ENCODE peak calls at places on chromosome 19, in six cellular contexts. J is endothelial cell; L is activated naive CD8-positive, alpha-beta T cell treated with anti-CD3 and anti-CD28 coated beads, Interleukin-2, amount 50 U/mL, for 24 hours; I is activated CD8-positive, alpha-beta memory T cell treated with anti-CD3 and anti-CD28 coated beads for 48 hours; X is T-cell; A is NCI-H1436 treated with DMSO at 0.1 percent for 48 hours. Z is an unnamed sample.

GRCh38 chr19:6020972-6021805 is 43.2 kb upstream of the RANBP3 start:
- DNase-seq in J (no peak), A (no peak), I (no peak), X (no peak), L (no peak), Z (no peak)

GRCh38 chr19:41784337-41785239 is 11.8 kb upstream of the CEACAM3 start:
- DNase-seq in A (no peak), X (no peak), J (no peak), L (no peak), I (no peak), Z (no peak)

GRCh38 chr19:40740747-40741146 is 9.5 kb downstream of the ACTMAP start:
- DNase-seq in X (no peak), A (no peak), L (no peak), I (no peak), J (no peak), Z (no peak)

GRCh38 chr19:2607712-2608601 is 94.5 kb downstream of the GNG7 start:
- DNase-seq in A (no peak), L (peak), I (peak), X (peak), J (no peak), Z (peak)

GRCh38 chr19:4997297-4997696 is 28.4 kb downstream of the KDM4B start:
- DNase-seq in X (no peak), A (no peak), I (no peak), L (no peak), J (no peak), Z (no peak)

GRCh38 chr19:16325671-16326400 is 1.2 kb downstream of the KLF2 start:
- DNase-seq in A (no peak), J (no peak), I (no peak), L (peak), X (peak), Z (no peak)

GRCh38 chr19:29687244-29687896 is 22.1 kb downstream of the PLEKHF1 start:
- DNase-seq in J (no peak), A (no peak), L (peak), I (no peak), X (no peak), Z (no peak)

GRCh38 chr19:2054763-2055162 is 3.7 kb upstream of the MKNK2 start:
- DNase-seq in J (no peak), I (no peak), X (no peak), A (no peak), L (no peak), Z (no peak)

GRCh38 chr19:43362179-43362578 is 8.7 kb downstream of the CD177 start:
- DNase-seq in X (no peak), J (no peak), L (no peak), A (no peak), I (no peak), Z (no peak)

GRCh38 chr19:17458970-17459369 is 1.8 kb downstream of the NXNL1 start:
- DNase-seq in X (no peak), J (no peak), L (no peak), I (no peak), A (no peak), Z (no peak)

GRCh38 chr19:35095667-35096368 is 19.8 kb upstream of the FXYD3 start:
- DNase-seq in I (no peak), X (no peak), A (no peak), J (no peak), L (no peak), Z (no peak)

GRCh38 chr19:33446156-33446917 is 72.8 kb downstream of the CEBPG start:
- DNase-seq in X (no peak), I (no peak), L (no peak), A (no peak), J (no peak), Z (no peak)

GRCh38 chr19:18649371-18650047 is 12.7 kb downstream of the KLHL26 start:
- DNase-seq in X (no peak), A (no peak), L (no peak), I (no peak), J (no peak), Z (no peak)

GRCh38 chr19:17654993-17655392 is 33.2 kb downstream of the UNC13A start:
- DNase-seq in I (no peak), L (peak), J (no peak), A (no peak), X (no peak), Z (no peak)

GRCh38 chr19:38434549-38435051 is 1.1 kb downstream of the RYR1 start:
- DNase-seq in X (no peak), L (no peak), A (no peak), J (no peak), I (no peak), Z (no peak)

GRCh38 chr19:9150650-9151049 is 10.5 kb downstream of the ZNF317 start:
- DNase-seq in I (no peak), X (no peak), L (no peak), A (no peak), J (no peak), Z (no peak)

GRCh38 chr19:11692127-11692790 is 46.5 kb downstream of the ZNF823 start:
- DNase-seq in X (no peak), J (no peak), I (no peak), A (no peak), L (no peak), Z (no peak)

GRCh38 chr19:43675269-43675879 is 5.4 kb upstream of the PLAUR start:
- DNase-seq in A (no peak), L (no peak), X (no peak), J (no peak), I (no peak), Z (no peak)

GRCh38 chr19:43438291-43439162 is 23.8 kb downstream of the TEX101 start:
- DNase-seq in X (no peak), A (no peak), I (no peak), J (no peak), L (no peak), Z (no peak)

GRCh38 chr19:572891-573825 is 762 bp downstream of the BSG start:
- DNase-seq in A (no peak), J (peak), L (no peak), I (no peak), X (no peak), Z (no peak)

GRCh38 chr19:39679791-39680168 is 24.1 kb downstream of the LGALS16 start:
- DNase-seq in I (no peak), J (no peak), L (no peak), X (no peak), A (no peak), Z (no peak)

GRCh38 chr19:3224346-3225325 is at the start of gene CELF5:
- DNase-seq in X (peak), I (no peak), J (peak), A (no peak), L (peak), Z (no peak)

GRCh38 chr19:19758164-19758563 is 25.3 kb upstream of the ZNF14 start:
- DNase-seq in J (no peak), L (no peak), A (no peak), X (no peak), I (no peak), Z (no peak)

GRCh38 chr19:42074513-42075363 is 1.2 kb upstream of the ZNF574 start:
- DNase-seq in I (no peak), A (no peak), J (no peak), X (no peak), L (peak), Z (no peak)